ENCODE peak calls at places on chromosomes 5 and 9, in nine cellular contexts. Q is psoas muscle; N is nephron progenitor cell; E is Peyer's patch; F is CD8-positive, alpha-beta T cell; H is neural progenitor cell; L is body of pancreas; U is neural crest cell; B is AG09309. W is an unnamed sample.

GRCh38 chr5:160699301-160699700 is 152.7 kb downstream of the ATP10B start:
- DNase-seq in N (no peak), U (no peak), Q (no peak), L (no peak), H (peak; percentile 12), F (no peak), B (no peak), E (no peak), W (no peak)

GRCh38 chr5:35129921-35130485 is 82.3 kb upstream of the AGXT2 start:
- DNase-seq in N (no peak), U (no peak), F (peak; percentile 6), Q (no peak), B (no peak), H (no peak), L (peak; percentile 92), E (no peak), W (peak; percentile 5)

GRCh38 chr5:106675674-106676073 is 995.1 kb downstream of the EFNA5 start:
- DNase-seq in N (no peak), L (no peak), E (no peak), Q (no peak), F (no peak), U (no peak), H (no peak), B (no peak), W (no peak)

GRCh38 chr5:176560364-176560763 is 11.2 kb downstream of the CDHR2 start:
- DNase-seq in N (no peak), L (no peak), E (no peak), F (no peak), H (no peak), Q (no peak), U (no peak), B (no peak), W (no peak)

GRCh38 chr5:86228147-86228546 is 389.6 kb upstream of the COX7C start:
- DNase-seq in U (no peak), L (no peak), Q (no peak), N (no peak), F (no peak), E (no peak), B (no peak), H (no peak), W (no peak)

GRCh38 chr9:18739127-18739526 is 265.2 kb downstream of the ADAMTSL1 start:
- DNase-seq in F (no peak), H (no peak), N (no peak), U (no peak), Q (no peak), E (no peak), L (no peak), B (no peak), W (no peak)

GRCh38 chr5:157306690-157307089 is 40.8 kb downstream of the CYFIP2 start:
- DNase-seq in E (peak; percentile 56), F (no peak), Q (no peak), H (no peak), L (no peak), N (no peak), B (no peak), U (no peak), W (no peak)

GRCh38 chr5:85628153-85628552 is 989.6 kb upstream of the COX7C start:
- DNase-seq in L (no peak), U (no peak), B (no peak), H (no peak), Q (no peak), N (no peak), E (no peak), F (no peak), W (no peak)

GRCh38 chr5:9956725-9957124 is 293.0 kb downstream of the ATPSCKMT start:
- DNase-seq in Q (no peak), E (no peak), H (no peak), B (no peak), N (no peak), F (no peak), U (no peak), L (no peak), W (no peak)

GRCh38 chr9:6686396-6686795 is 40.9 kb upstream of the GLDC start:
- DNase-seq in U (no peak), Q (no peak), F (no peak), N (no peak), B (no peak), H (no peak), L (peak; percentile 16), E (no peak), W (no peak)
- TF ChIP-seq CTCF in U (no peak), Q (peak; percentile 26), F (no peak), N (no peak), B (peak; percentile 30), H (peak; percentile 16), L (no peak), E (no peak), W (peak; percentile 35)

GRCh38 chr9:94692601-94693000 is 33.9 kb upstream of the AOPEP start:
- DNase-seq in U (no peak), H (peak; percentile 37), N (no peak), L (peak; percentile 66), F (no peak), B (no peak), Q (no peak), E (no peak), W (no peak)

GRCh38 chr9:94685359-94685758 is 41.1 kb upstream of the AOPEP start:
- DNase-seq in F (no peak), B (no peak), U (no peak), Q (no peak), H (no peak), L (no peak), E (no peak), N (no peak), W (no peak)

GRCh38 chr9:94681508-94681907 is 42.2 kb upstream of the FBP1 start:
- DNase-seq in N (peak; percentile 58), U (peak; percentile 61), F (peak; percentile 36), L (peak; percentile 86), B (peak; percentile 47), Q (peak; percentile 85), H (peak; percentile 82), E (peak; percentile 61), W (peak; percentile 78)

GRCh38 chr9:94687451-94687850 is 39.0 kb upstream of the AOPEP start:
- DNase-seq in B (no peak), L (no peak), N (no peak), U (no peak), Q (no peak), H (no peak), E (no peak), F (no peak), W (no peak)
- TF ChIP-seq CTCF in B (no peak), L (no peak), N (no peak), U (no peak), Q (no peak), H (no peak), E (no peak), F (no peak), W (no peak)

GRCh38 chr5:108144332-108144731 is 237.6 kb downstream of the FBXL17 start:
- DNase-seq in H (no peak), N (no peak), E (no peak), L (no peak), U (no peak), B (no peak), F (no peak), Q (no peak), W (no peak)

GRCh38 chr5:108149369-108149768 is 232.5 kb downstream of the FBXL17 start:
- DNase-seq in Q (no peak), U (no peak), F (no peak), E (no peak), N (no peak), H (no peak), L (no peak), B (no peak), W (no peak)

GRCh38 chr5:108146222-108146621 is 235.7 kb downstream of the FBXL17 start:
- DNase-seq in E (no peak), U (no peak), F (no peak), Q (no peak), L (no peak), H (no peak), N (no peak), B (no peak), W (no peak)

GRCh38 chr5:108143581-108143980 is 238.3 kb downstream of the FBXL17 start:
- DNase-seq in F (no peak), U (no peak), L (no peak), H (no peak), N (no peak), E (no peak), Q (no peak), B (peak; percentile 11), W (no peak)

GRCh38 chr5:108148715-108149139 is 233.2 kb downstream of the FBXL17 start:
- DNase-seq in F (no peak), E (no peak), H (peak; percentile 23), B (peak; percentile 25), L (no peak), Q (no peak), N (no peak), U (no peak), W (peak; percentile 18)
- TF ChIP-seq CTCF in F (no peak), E (peak; percentile 46), H (peak; percentile 58), B (peak; percentile 63), L (no peak), Q (peak; percentile 50), N (peak; percentile 63), U (peak; percentile 67), W (peak; percentile 49)

GRCh38 chr5:135533794-135534193 is 2.0 kb downstream of the NEUROG1 start:
- DNase-seq in L (no peak), E (no peak), Q (no peak), U (no peak), B (no peak), F (no peak), N (no peak), H (peak; percentile 57), W (no peak)

GRCh38 chr5:135535820-135536801 is at the start of gene NEUROG1:
- DNase-seq in N (peak; percentile 74), L (no peak), U (peak; percentile 47), Q (no peak), H (peak; percentile 96), E (no peak), B (no peak), F (no peak), W (no peak)

GRCh38 chr5:135535420-135535819 is 344 bp downstream of the NEUROG1 start:
- DNase-seq in U (no peak), L (no peak), N (no peak), B (no peak), F (no peak), H (no peak), E (no peak), Q (no peak), W (no peak)

GRCh38 chr5:135533346-135533745 is 2.4 kb downstream of the NEUROG1 start:
- DNase-seq in H (no peak), B (no peak), F (no peak), N (no peak), L (no peak), Q (no peak), E (no peak), U (no peak), W (no peak)

DNA sequence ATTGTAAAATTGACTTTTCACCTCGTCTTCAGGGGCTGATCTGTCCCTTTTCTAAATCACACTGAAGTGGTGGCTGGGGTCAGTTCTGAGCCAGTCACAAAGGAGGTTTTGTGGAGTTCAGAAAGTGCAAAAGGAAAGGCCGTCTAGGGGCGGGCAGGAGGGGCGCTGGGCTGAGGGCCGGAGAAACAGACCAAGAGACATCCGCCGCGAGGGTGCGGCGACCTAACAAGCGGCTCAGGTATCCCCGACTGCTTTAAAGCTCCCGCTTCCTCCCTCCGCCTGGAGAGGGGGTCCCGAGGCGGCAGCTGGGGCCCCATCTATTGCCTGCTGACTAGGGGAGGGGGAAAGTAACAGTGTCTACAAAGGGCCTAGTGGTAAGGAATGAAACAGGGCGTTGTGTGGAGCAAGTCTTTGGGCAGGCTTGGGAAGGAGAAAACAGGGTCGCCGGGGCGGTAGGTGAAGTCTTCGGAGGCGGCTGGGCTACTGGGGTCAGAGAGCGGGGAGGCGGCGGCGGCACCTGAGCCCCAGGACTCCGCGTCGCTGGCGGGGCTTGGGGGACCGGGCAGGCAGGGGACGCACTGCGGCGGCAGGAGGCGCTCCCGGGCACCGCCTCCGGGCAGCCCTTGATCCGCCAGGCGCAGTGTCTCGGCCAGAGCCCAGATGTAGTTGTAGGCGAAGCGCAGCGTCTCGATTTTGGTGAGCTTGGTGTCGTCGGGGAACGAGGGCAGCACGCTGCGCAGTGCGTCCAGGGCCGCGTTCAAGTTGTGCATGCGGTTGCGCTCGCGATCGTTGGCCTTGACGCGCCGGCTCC is 950 bp downstream of the NEUROG1 start:
- DNase-seq in E (no peak), H (peak; percentile 83), F (no peak), B (no peak), Q (no peak), N (peak; percentile 63), L (no peak), U (peak; percentile 43), W (no peak)
- TF ChIP-seq CTCF in E (no peak), H (peak; percentile 52), F (no peak), B (no peak), Q (no peak), N (peak; percentile 29), L (no peak), U (peak; percentile 24), W (no peak)

W was measured in GM13977.